ENCODE peak calls at places on chromosomes 13 and 19, in four cellular contexts. J, K, B and N are unnamed samples.

GRCh38 chr13:80339578-80339840 is 1.4 kb downstream of the SPRY2 start:
- DNase-seq in B (no peak), J (no peak), K (no peak), N (no peak)

GRCh38 chr19:52237771-52238400 is 31.5 kb upstream of the ZNF766 start:
- DNase-seq in K (peak), B (peak), J (peak), N (peak)

GRCh38 chr19:48255376-48256303 is at the start of gene CARD8:
- DNase-seq in J (peak), B (peak), K (peak), N (peak)

GRCh38 chr13:106028916-106029315 is 506.5 kb downstream of the EFNB2 start:
- DNase-seq in B (no peak), K (no peak), J (no peak), N (no peak)

GRCh38 chr13:75740008-75740407 is 103.9 kb downstream of the LMO7 start:
- DNase-seq in B (no peak), J (no peak), K (no peak), N (no peak)

GRCh38 chr13:74166286-74166685 is 32.1 kb upstream of the KLF12 start:
- DNase-seq in J (no peak), B (no peak), K (no peak), N (no peak)

GRCh38 chr13:35983206-35983605 is 148.0 kb downstream of the DCLK1 start:
- DNase-seq in B (no peak), J (no peak), K (no peak), N (no peak)

GRCh38 chr19:9436358-9436757 is 985 bp upstream of the ZNF266 start:
- DNase-seq in J (no peak), B (no peak), K (no peak), N (no peak)

GRCh38 chr13:31733066-31733465 is 6.3 kb upstream of the RXFP2 start:
- DNase-seq in B (no peak), J (no peak), K (no peak), N (no peak)

DNA sequence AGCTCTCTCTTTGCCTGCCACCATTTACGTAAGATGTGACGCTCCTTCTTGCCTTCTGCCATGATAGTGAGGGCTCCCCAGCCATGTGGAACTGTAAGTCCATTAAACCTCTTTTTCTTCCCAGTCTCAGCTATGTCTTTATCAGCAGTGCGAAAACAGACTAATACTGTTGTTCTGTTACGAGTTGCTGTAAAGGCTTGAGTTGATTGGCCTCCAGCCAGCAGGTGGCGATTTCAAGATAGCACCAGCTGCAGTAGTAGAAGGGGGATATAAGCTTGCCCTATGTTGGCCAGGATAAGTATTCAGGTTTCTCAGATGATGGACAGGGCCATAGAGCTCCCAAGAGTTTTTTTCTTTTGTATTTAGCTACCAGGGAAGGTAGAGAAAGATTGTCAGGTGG is 385.5 kb downstream of the MZT1 start:
- DNase-seq in K (no peak), J (no peak), B (no peak), N (no peak)
- TF ChIP-seq CTCF in K (no peak), J (no peak), B (no peak), N (no peak)

GRCh38 chr19:4241824-4242430 is 5.0 kb upstream of the YJU2 start:
- DNase-seq in J (no peak), K (no peak), B (no peak), N (no peak)

GRCh38 chr19:4246767-4247593 is at the start of gene YJU2:
- DNase-seq in K (peak), J (peak), B (peak), N (peak)
- TF ChIP-seq CTCF in K (peak), J (no peak), B (peak), N (no peak)

DNA sequence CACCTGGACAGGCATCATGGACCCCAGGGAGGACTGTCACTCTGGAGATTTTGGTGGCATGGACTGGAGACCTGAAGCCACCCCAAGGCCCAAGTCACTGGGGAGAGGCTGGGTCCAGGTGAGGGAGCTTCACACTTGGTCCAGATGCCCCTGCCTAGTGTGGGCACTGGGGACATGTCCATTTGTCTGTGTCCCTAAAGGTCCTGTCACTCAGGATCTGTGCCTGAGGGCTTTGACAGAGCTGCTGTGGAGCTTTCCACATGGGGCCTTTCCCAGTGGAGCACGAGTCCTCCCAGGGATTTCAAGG is 40.5 kb upstream of the CEACAM8 start:
- DNase-seq in K (no peak), J (no peak), B (no peak), N (no peak)
- TF ChIP-seq CTCF in K (no peak), J (no peak), B (no peak), N (no peak)

DNA sequence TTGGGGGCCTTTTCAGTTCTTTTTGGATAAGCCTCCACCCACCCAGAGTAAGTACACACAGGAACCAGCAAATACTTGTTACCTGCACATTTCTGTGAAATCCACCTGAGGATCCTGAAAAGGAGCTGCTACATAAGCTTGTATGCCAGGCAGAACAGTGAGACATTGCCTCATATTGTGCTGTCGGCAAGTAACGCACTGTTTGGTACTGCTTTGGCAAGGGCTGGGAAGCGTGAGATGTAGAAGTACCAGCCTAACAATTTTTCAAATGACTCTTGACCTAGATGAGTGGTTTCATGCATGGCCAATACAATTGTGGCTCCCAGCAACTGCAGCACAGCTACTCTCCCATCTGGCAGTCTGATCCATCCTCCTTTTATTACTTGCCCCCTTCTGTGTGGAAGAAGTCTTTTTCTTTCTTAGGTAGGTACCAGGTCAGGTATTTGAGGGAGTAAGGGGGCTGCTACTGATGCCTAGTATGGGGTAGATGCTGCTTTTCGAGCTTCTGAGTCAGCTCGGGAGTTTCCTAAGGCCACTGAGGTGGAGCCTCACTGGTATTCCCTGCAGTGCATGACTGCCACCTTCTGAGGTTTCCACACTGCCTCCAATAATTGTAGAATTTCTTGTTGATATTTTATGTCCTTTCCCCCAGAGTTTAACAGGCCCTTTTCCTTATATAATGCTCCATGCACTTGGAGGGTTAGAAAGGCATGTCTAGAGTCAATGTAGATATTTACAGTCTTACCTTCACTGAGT is 52.2 kb downstream of the ZNF737 start:
- DNase-seq in J (no peak), B (no peak), K (no peak), N (no peak)
- TF ChIP-seq CTCF in J (no peak), B (no peak), K (no peak), N (no peak)

GRCh38 chr19:40908981-40909380 is 26.9 kb upstream of the CYP2A7 start:
- DNase-seq in B (no peak), J (peak), K (peak), N (no peak)
- TF ChIP-seq CTCF in B (no peak), J (peak), K (no peak), N (no peak)

DNA sequence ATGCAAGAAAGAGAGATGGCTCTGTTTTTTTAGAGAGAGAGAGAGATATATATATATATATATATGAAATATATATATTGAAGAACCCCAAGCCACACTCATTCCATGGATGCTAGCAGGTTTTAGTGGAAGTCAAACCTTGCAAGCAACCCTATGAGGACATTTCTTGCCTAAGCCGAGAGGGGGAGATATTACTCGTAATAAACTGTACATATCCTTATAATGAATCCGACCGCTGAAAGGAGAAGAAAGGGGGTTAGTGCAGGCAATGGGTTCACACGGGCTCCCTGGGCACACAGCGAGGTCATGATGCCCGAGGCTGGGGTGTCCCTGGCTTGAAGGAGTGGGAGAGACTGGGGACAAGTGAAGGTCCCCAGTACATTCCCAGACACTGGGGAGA is 78.3 kb downstream of the IER2 start:
- DNase-seq in K (no peak), B (no peak), J (no peak), N (no peak)
- TF ChIP-seq CTCF in K (no peak), B (no peak), J (no peak), N (no peak)

DNA sequence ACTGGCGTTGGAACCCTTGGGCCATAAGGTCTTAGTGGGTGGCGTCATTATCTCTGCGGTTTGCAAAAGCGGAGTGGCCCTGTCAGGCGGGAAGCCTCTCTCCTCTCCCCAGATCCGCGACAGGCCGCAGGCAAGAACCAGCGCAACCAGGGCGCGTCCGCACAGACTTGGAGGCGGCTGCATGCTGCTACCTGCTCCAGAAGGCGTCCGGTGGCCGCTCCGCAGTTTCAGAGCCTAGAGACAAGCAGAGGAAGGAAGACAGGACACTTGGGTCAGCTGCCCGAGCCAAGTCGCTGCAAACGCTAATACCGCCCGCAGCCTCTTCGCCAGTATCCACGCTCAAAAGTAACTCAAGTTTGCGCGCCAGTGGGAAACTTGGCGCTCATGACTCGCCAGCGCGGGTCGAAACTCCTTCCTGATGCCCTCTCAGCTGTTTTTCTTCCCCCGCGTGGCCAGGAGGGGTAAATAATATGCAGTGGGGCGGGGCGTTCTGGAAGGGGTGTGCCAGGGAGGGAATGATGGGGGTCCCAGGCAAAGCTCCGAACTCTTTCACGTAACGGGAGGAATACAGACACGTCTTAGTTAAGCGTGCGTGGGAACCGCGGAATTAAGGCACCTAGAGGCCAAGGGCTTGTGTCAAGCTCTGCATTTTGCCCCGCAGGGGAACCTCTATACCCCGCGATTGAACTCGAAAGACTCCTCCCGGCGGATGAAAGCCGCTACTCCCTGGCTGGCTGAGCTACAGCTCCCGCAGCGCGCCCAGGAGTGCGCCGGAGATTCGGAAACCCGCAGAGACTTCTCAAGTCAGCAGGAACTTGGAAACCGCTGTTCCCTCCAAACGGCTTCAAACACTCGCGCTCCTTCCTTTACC is at the start of gene EDNRB:
- DNase-seq in J (no peak), B (peak), K (peak), N (no peak)
- TF ChIP-seq CTCF in J (no peak), B (no peak), K (no peak), N (no peak)